ENCODE peak calls at places on chromosome 5, in six cellular contexts. One of them, this sample, is unnamed.
A peak's percentile ranks its signal among the peaks of the same experiment; 100 is the strongest.

GRCh38 chr5:102223542-102224444 is 72.3 kb downstream of the SLCO4C1 start:
- DNase-seq in AG10803: peak; percentile 9
- DNase-seq in iPS-NIHi11: peak; percentile 14
- DNase-seq in aorta: no peak
- DNase-seq in iris pigment epithelial cell: peak; percentile 39
- DNase-seq in HepG2: peak; percentile 68
- DNase-seq in this sample: no peak

GRCh38 chr5:120457839-120458507 is 6.1 kb upstream of the PRR16 start:
- DNase-seq in AG10803: peak; percentile 64
- DNase-seq in iris pigment epithelial cell: peak; percentile 53
- DNase-seq in iPS-NIHi11: peak; percentile 23
- DNase-seq in aorta: peak; percentile 92
- DNase-seq in HepG2: peak; percentile 46
- DNase-seq in this sample: peak; percentile 14

GRCh38 chr5:54518146-54519082 is 855 bp downstream of the SNX18 start:
- DNase-seq in iPS-NIHi11: peak; percentile 71
- DNase-seq in iris pigment epithelial cell: peak; percentile 54
- DNase-seq in HepG2: no peak
- DNase-seq in aorta: peak; percentile 86
- DNase-seq in AG10803: peak; percentile 46
- DNase-seq in this sample: no peak

GRCh38 chr5:150081541-150082283 is 4.6 kb downstream of the CSF1R start:
- DNase-seq in AG10803: no peak
- DNase-seq in iPS-NIHi11: peak; percentile 46
- DNase-seq in aorta: peak; percentile 85
- DNase-seq in iris pigment epithelial cell: no peak
- DNase-seq in HepG2: no peak
- DNase-seq in this sample: no peak

GRCh38 chr5:168897387-168898122 is 318.4 kb upstream of the PANK3 start:
- DNase-seq in AG10803: no peak
- DNase-seq in aorta: no peak
- DNase-seq in HepG2: no peak
- DNase-seq in iris pigment epithelial cell: no peak
- DNase-seq in iPS-NIHi11: no peak
- DNase-seq in this sample: no peak

GRCh38 chr5:143374496-143375217 is 28.8 kb downstream of the NR3C1 start:
- DNase-seq in aorta: no peak
- DNase-seq in iris pigment epithelial cell: no peak
- DNase-seq in HepG2: no peak
- DNase-seq in iPS-NIHi11: no peak
- DNase-seq in AG10803: no peak
- DNase-seq in this sample: no peak

GRCh38 chr5:122741681-122742080 is 33.2 kb upstream of the SNX2 start:
- DNase-seq in HepG2: no peak
- DNase-seq in iris pigment epithelial cell: peak; percentile 25
- DNase-seq in AG10803: no peak
- DNase-seq in iPS-NIHi11: no peak
- DNase-seq in aorta: no peak
- DNase-seq in this sample: no peak

GRCh38 chr5:72096602-72097205 is 10.6 kb upstream of the MAP1B start:
- DNase-seq in iPS-NIHi11: no peak
- DNase-seq in iris pigment epithelial cell: no peak
- DNase-seq in AG10803: no peak
- DNase-seq in HepG2: no peak
- DNase-seq in aorta: no peak
- DNase-seq in this sample: no peak

GRCh38 chr5:119336846-119337564 is 18.8 kb upstream of the TNFAIP8 start:
- DNase-seq in AG10803: no peak
- DNase-seq in HepG2: no peak
- DNase-seq in aorta: no peak
- DNase-seq in iris pigment epithelial cell: no peak
- DNase-seq in iPS-NIHi11: no peak
- DNase-seq in this sample: no peak

GRCh38 chr5:110159202-110159601 is 469.5 kb downstream of the MAN2A1 start:
- DNase-seq in iPS-NIHi11: no peak
- DNase-seq in AG10803: peak; percentile 46
- DNase-seq in aorta: no peak
- DNase-seq in HepG2: no peak
- DNase-seq in iris pigment epithelial cell: peak; percentile 62
- DNase-seq in this sample: no peak

GRCh38 chr5:116395178-116395577 is 179.4 kb downstream of the SEMA6A start:
- DNase-seq in AG10803: no peak
- DNase-seq in iPS-NIHi11: no peak
- DNase-seq in aorta: no peak
- DNase-seq in HepG2: no peak
- DNase-seq in iris pigment epithelial cell: no peak
- DNase-seq in this sample: no peak

GRCh38 chr5:177113566-177114424 is 19.8 kb upstream of the NSD1 start:
- DNase-seq in AG10803: peak; percentile 67
- DNase-seq in HepG2: peak; percentile 62
- DNase-seq in aorta: peak; percentile 93
- DNase-seq in iris pigment epithelial cell: peak; percentile 58
- DNase-seq in iPS-NIHi11: peak; percentile 84
- DNase-seq in this sample: peak; percentile 66

GRCh38 chr5:31990701-31991110 is 183.4 kb downstream of the GOLPH3 start:
- DNase-seq in aorta: no peak
- DNase-seq in HepG2: no peak
- DNase-seq in iPS-NIHi11: no peak
- DNase-seq in AG10803: peak; percentile 20
- DNase-seq in iris pigment epithelial cell: no peak
- DNase-seq in this sample: peak; percentile 72

GRCh38 chr5:37005252-37005651 is 128.7 kb downstream of the NIPBL start:
- DNase-seq in HepG2: no peak
- DNase-seq in AG10803: peak; percentile 24
- DNase-seq in iris pigment epithelial cell: peak; percentile 76
- DNase-seq in iPS-NIHi11: no peak
- DNase-seq in aorta: no peak
- DNase-seq in this sample: no peak

GRCh38 chr5:115179959-115180709 is 10.4 kb upstream of the TRIM36 start:
- DNase-seq in iPS-NIHi11: peak; percentile 83
- DNase-seq in iris pigment epithelial cell: peak; percentile 22
- DNase-seq in AG10803: peak; percentile 5
- DNase-seq in HepG2: no peak
- DNase-seq in aorta: peak; percentile 79
- DNase-seq in this sample: no peak

GRCh38 chr5:126386146-126386545 is 37.1 kb upstream of the GRAMD2B start:
- DNase-seq in HepG2: no peak
- DNase-seq in aorta: no peak
- DNase-seq in iPS-NIHi11: no peak
- DNase-seq in iris pigment epithelial cell: no peak
- DNase-seq in AG10803: no peak
- DNase-seq in this sample: no peak

GRCh38 chr5:96794757-96795156 is 13.0 kb downstream of the ERAP1 start:
- DNase-seq in iris pigment epithelial cell: no peak
- DNase-seq in aorta: no peak
- DNase-seq in AG10803: no peak
- DNase-seq in HepG2: no peak
- DNase-seq in iPS-NIHi11: no peak
- DNase-seq in this sample: no peak

GRCh38 chr5:153938131-153938842 is 100.4 kb downstream of the FAM114A2 start:
- DNase-seq in aorta: no peak
- DNase-seq in AG10803: peak; percentile 94
- DNase-seq in iPS-NIHi11: no peak
- DNase-seq in HepG2: no peak
- DNase-seq in iris pigment epithelial cell: no peak
- DNase-seq in this sample: no peak

GRCh38 chr5:143536364-143536763 is 132.9 kb upstream of the NR3C1 start:
- DNase-seq in iris pigment epithelial cell: peak; percentile 99
- DNase-seq in iPS-NIHi11: no peak
- DNase-seq in aorta: peak; percentile 74
- DNase-seq in HepG2: peak; percentile 14
- DNase-seq in AG10803: peak; percentile 99
- DNase-seq in this sample: peak; percentile 69

GRCh38 chr5:80853413-80853812 is 106.8 kb upstream of the RASGRF2 start:
- DNase-seq in HepG2: no peak
- DNase-seq in aorta: no peak
- DNase-seq in iris pigment epithelial cell: no peak
- DNase-seq in AG10803: no peak
- DNase-seq in iPS-NIHi11: no peak
- DNase-seq in this sample: no peak

GRCh38 chr5:58482536-58482935 is 8.7 kb upstream of the GAPT start:
- DNase-seq in AG10803: no peak
- DNase-seq in iris pigment epithelial cell: no peak
- DNase-seq in iPS-NIHi11: no peak
- DNase-seq in aorta: no peak
- DNase-seq in HepG2: no peak
- DNase-seq in this sample: no peak

GRCh38 chr5:68337235-68337634 is 121.7 kb downstream of the PIK3R1 start:
- DNase-seq in AG10803: peak; percentile 20
- DNase-seq in HepG2: no peak
- DNase-seq in iris pigment epithelial cell: no peak
- DNase-seq in iPS-NIHi11: no peak
- DNase-seq in aorta: no peak
- DNase-seq in this sample: no peak

GRCh38 chr5:121279801-121280200 is 571.9 kb upstream of the FTMT start:
- DNase-seq in AG10803: no peak
- DNase-seq in HepG2: no peak
- DNase-seq in iPS-NIHi11: no peak
- DNase-seq in iris pigment epithelial cell: no peak
- DNase-seq in aorta: no peak
- DNase-seq in this sample: no peak

GRCh38 chr5:102018690-102019089 is 277.4 kb downstream of the SLCO4C1 start:
- DNase-seq in iPS-NIHi11: no peak
- DNase-seq in aorta: no peak
- DNase-seq in AG10803: no peak
- DNase-seq in HepG2: peak; percentile 18
- DNase-seq in iris pigment epithelial cell: no peak
- DNase-seq in this sample: no peak

GRCh38 chr5:33594006-33594405 is 153.2 kb downstream of the TARS1 start:
- DNase-seq in iris pigment epithelial cell: no peak
- DNase-seq in HepG2: no peak
- DNase-seq in aorta: no peak
- DNase-seq in iPS-NIHi11: no peak
- DNase-seq in AG10803: no peak
- DNase-seq in this sample: no peak

GRCh38 chr5:74556631-74557595 is 83.6 kb downstream of the ENC1 start:
- DNase-seq in aorta: no peak
- DNase-seq in AG10803: peak; percentile 59
- DNase-seq in iris pigment epithelial cell: peak; percentile 55
- DNase-seq in iPS-NIHi11: no peak
- DNase-seq in HepG2: no peak
- DNase-seq in this sample: no peak

GRCh38 chr5:38607396-38607795 is 51.0 kb upstream of the LIFR start:
- DNase-seq in iris pigment epithelial cell: peak; percentile 99
- DNase-seq in HepG2: no peak
- DNase-seq in aorta: no peak
- DNase-seq in iPS-NIHi11: no peak
- DNase-seq in AG10803: peak; percentile 85
- DNase-seq in this sample: no peak

GRCh38 chr5:172543484-172544298 is 89.4 kb upstream of the SH3PXD2B start:
- DNase-seq in aorta: peak; percentile 31
- DNase-seq in HepG2: no peak
- DNase-seq in iPS-NIHi11: no peak
- DNase-seq in AG10803: no peak
- DNase-seq in iris pigment epithelial cell: no peak
- DNase-seq in this sample: no peak

GRCh38 chr5:77843570-77844407 is 67.7 kb upstream of the TBCA start:
- DNase-seq in iris pigment epithelial cell: peak; percentile 9
- DNase-seq in AG10803: no peak
- DNase-seq in iPS-NIHi11: peak; percentile 57
- DNase-seq in HepG2: no peak
- DNase-seq in aorta: no peak
- DNase-seq in this sample: no peak

GRCh38 chr5:80216753-80217596 is 38.9 kb downstream of the SERINC5 start:
- DNase-seq in HepG2: no peak
- DNase-seq in iPS-NIHi11: no peak
- DNase-seq in aorta: peak; percentile 87
- DNase-seq in AG10803: peak; percentile 36
- DNase-seq in iris pigment epithelial cell: no peak
- DNase-seq in this sample: no peak